ENCODE peak calls at places on chromosomes 11 and 22, in five cellular contexts. C, N, L, A and Y are unnamed samples.

GRCh38 chr11:7890417-7891179 is 40.5 kb downstream of the OR10A6 start:
- DNase-seq in C (no peak), N (no peak), L (no peak), A (no peak), Y (no peak)

GRCh38 chr11:86941077-86941870 is 13.9 kb downstream of the FZD4 start:
- DNase-seq in C (no peak), N (no peak), L (no peak), A (no peak), Y (no peak)

GRCh38 chr11:6219359-6219758 is 14.0 kb downstream of the C11orf42 start:
- DNase-seq in C (peak), N (peak), L (peak), A (no peak), Y (peak)

GRCh38 chr11:113106507-113106906 is 145.3 kb downstream of the NCAM1 start:
- DNase-seq in C (no peak), N (peak), L (peak), A (no peak), Y (peak)

GRCh38 chr22:49676783-49677494 is 150.7 kb downstream of the BRD1 start:
- DNase-seq in C (peak), N (no peak), L (no peak), A (no peak), Y (no peak)

GRCh38 chr11:6618117-6619020 is 853 bp downstream of the TPP1 start:
- DNase-seq in C (no peak), N (peak), L (peak), A (no peak), Y (no peak)

GRCh38 chr22:48105254-48105653 is 1342.8 kb downstream of the TBC1D22A start:
- DNase-seq in C (peak), N (no peak), L (no peak), A (no peak), Y (no peak)

GRCh38 chr22:38273135-38273761 is 438 bp upstream of the TMEM184B start:
- DNase-seq in C (no peak), N (no peak), L (peak), A (no peak), Y (no peak)

GRCh38 chr11:107916671-107917241 is 11.5 kb upstream of the RAB39A start:
- DNase-seq in C (no peak), N (no peak), L (peak), A (peak), Y (no peak)

GRCh38 chr22:29478326-29479276 is 1.4 kb upstream of the NEFH start:
- DNase-seq in C (no peak), N (no peak), L (no peak), A (peak), Y (no peak)

GRCh38 chr11:113951487-113951886 is 23.4 kb upstream of the HTR3A start:
- DNase-seq in C (no peak), N (no peak), L (no peak), A (no peak), Y (no peak)

GRCh38 chr11:109547356-109548027 is 125.5 kb downstream of the C11orf87 start:
- DNase-seq in C (no peak), N (peak), L (peak), A (no peak), Y (peak)

GRCh38 chr11:76695133-76695532 is 24.6 kb upstream of the LRRC32 start:
- DNase-seq in C (no peak), N (no peak), L (no peak), A (no peak), Y (no peak)

GRCh38 chr11:119228535-119229302 is 22.6 kb downstream of the CBL start:
- DNase-seq in C (peak), N (no peak), L (no peak), A (no peak), Y (no peak)

GRCh38 chr11:2771758-2772466 is 72.1 kb upstream of the KCNQ1OT1 start:
- DNase-seq in C (peak), N (no peak), L (no peak), A (peak), Y (no peak)

GRCh38 chr22:45870011-45870410 is 107.0 kb downstream of the WNT7B start:
- DNase-seq in C (peak), N (no peak), L (no peak), A (no peak), Y (no peak)

GRCh38 chr11:20068691-20069090 is 91.6 kb downstream of the DBX1 start:
- DNase-seq in C (no peak), N (no peak), L (no peak), A (no peak), Y (no peak)

GRCh38 chr11:3104051-3104714 is 47.0 kb upstream of the CARS1 start:
- DNase-seq in C (peak), N (no peak), L (no peak), A (no peak), Y (no peak)

GRCh38 chr11:45725776-45726606 is 60.6 kb upstream of the CHST1 start:
- DNase-seq in C (no peak), N (no peak), L (no peak), A (no peak), Y (no peak)

GRCh38 chr11:69674267-69674885 is 777 bp downstream of the LTO1 start:
- DNase-seq in C (no peak), N (peak), L (peak), A (no peak), Y (peak)

GRCh38 chr22:28012811-28013460 is 93.9 kb upstream of the PITPNB start:
- DNase-seq in C (no peak), N (no peak), L (no peak), A (no peak), Y (no peak)

GRCh38 chr22:42969348-42969975 is 45.5 kb downstream of the PACSIN2 start:
- DNase-seq in C (no peak), N (peak), L (peak), A (no peak), Y (peak)

GRCh38 chr11:9688716-9689511 is 25.0 kb downstream of the SWAP70 start:
- DNase-seq in C (no peak), N (peak), L (peak), A (no peak), Y (no peak)

GRCh38 chr11:3189193-3189843 is 24.2 kb upstream of the OSBPL5 start:
- DNase-seq in C (no peak), N (no peak), L (no peak), A (no peak), Y (no peak)

GRCh38 chr11:1826552-1827094 is 8.2 kb upstream of the SYT8 start:
- DNase-seq in C (no peak), N (no peak), L (peak), A (peak), Y (peak)

GRCh38 chr11:11430431-11430830 is 77.4 kb upstream of the CSNK2A3 start:
- DNase-seq in C (no peak), N (no peak), L (no peak), A (no peak), Y (no peak)

GRCh38 chr11:108069947-108070346 is 51.4 kb upstream of the ACAT1 start:
- DNase-seq in C (no peak), N (peak), L (peak), A (no peak), Y (peak)

GRCh38 chr11:134171951-134172350 is 51.8 kb downstream of the NCAPD3 start:
- DNase-seq in C (no peak), N (no peak), L (no peak), A (no peak), Y (no peak)

GRCh38 chr11:47980907-47981621 is 705 bp downstream of the PTPRJ start:
- DNase-seq in C (no peak), N (peak), L (peak), A (peak), Y (no peak)

GRCh38 chr11:10414181-10414580 is 40.9 kb upstream of the AMPD3 start:
- DNase-seq in C (no peak), N (no peak), L (no peak), A (no peak), Y (no peak)

GRCh38 chr11:114262681-114263509 is 33.3 kb upstream of the NNMT start:
- DNase-seq in C (no peak), N (peak), L (peak), A (peak), Y (no peak)

GRCh38 chr22:36144886-36145541 is 15.5 kb downstream of the APOL3 start:
- DNase-seq in C (peak), N (peak), L (peak), A (peak), Y (no peak)
- TF ChIP-seq CTCF in C (peak), N (peak), L (peak), A (no peak), Y (peak)

DNA sequence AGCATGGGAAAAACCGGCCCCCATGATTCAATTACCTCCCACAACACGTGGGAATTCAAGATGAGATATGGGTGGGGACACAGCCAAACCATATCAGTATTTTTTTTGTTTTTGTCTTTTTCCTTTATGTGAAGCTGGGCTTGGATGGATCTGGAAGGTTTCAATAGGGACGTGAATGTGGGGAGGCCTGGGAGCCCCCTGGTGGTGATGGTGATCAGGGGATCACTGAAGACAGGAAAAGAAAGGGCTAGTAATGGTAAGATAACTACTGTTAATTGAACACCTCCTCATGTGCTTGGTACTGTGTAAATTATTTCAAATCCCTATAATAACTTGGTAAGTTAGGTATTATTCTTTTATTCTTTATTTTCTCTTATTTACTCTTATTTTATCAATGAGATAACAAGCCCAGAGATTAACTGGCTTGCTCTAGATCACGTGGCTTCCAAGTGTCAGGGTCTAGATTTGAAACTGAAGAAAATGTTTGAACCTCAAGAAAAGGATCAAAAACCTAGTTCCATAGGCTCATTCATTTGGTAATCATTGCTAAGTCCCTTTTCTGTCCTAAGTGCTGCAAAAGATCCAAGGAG is 364.2 kb downstream of the TENM4 start:
- DNase-seq in C (no peak), N (no peak), L (peak), A (peak), Y (no peak)
- TF ChIP-seq CTCF in C (peak), N (peak), L (peak), A (peak), Y (peak)

DNA sequence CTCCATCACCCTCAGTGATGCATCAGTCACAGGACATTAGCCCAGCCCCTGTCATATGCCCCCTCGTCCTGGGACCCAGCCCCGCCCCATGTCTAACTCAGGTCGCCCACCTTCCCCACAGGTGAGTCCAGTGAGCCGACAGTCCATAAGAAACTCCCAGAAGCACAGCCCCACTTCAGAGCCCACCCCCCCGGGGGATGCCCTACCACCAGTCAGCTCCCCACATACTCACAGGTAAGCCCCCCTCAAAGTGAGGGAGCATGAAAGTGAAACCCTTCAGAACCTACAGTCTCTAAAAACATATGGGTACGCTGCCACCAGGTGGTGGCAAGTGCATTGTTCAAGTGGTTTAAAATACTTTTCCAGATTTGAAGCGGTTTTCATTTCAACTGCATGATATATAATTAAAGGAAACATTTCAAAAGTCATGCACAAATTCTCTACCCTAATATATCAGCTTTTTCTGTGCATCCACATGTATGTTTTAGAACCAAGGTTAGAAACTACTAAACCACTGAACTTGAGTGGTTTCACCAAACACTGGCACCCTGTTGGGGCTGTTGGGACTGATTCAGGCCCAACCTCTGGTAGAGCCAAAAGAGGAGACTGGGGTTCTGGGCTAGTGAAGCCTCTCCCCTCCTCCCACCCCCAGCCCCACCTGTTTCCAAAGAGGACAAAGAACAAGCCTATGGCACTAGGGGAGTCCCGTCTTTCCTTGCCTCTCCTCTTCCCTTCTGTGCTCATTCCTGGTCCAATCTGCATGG is 17.3 kb downstream of the EPS8L2 start:
- DNase-seq in C (no peak), N (peak), L (peak), A (no peak), Y (no peak)
- TF ChIP-seq CTCF in C (no peak), N (peak), L (peak), A (peak), Y (peak)

GRCh38 chr11:111836162-111836561 is 35.2 kb downstream of the ALG9 start:
- DNase-seq in C (no peak), N (no peak), L (peak), A (no peak), Y (no peak)

GRCh38 chr11:111837366-111837891 is 34.0 kb downstream of the ALG9 start:
- DNase-seq in C (no peak), N (no peak), L (no peak), A (no peak), Y (no peak)

GRCh38 chr11:111836766-111837165 is 34.6 kb downstream of the ALG9 start:
- DNase-seq in C (no peak), N (peak), L (peak), A (no peak), Y (no peak)

GRCh38 chr11:111834432-111835163 is 36.8 kb downstream of the ALG9 start:
- DNase-seq in C (no peak), N (no peak), L (no peak), A (no peak), Y (no peak)

GRCh38 chr11:111835665-111836064 is 35.7 kb downstream of the ALG9 start:
- DNase-seq in C (no peak), N (no peak), L (no peak), A (no peak), Y (no peak)
- TF ChIP-seq CTCF in C (no peak), N (no peak), L (no peak), A (no peak), Y (no peak)

GRCh38 chr11:132365650-132366049 is 995.2 kb downstream of the NTM start:
- DNase-seq in C (no peak), N (no peak), L (no peak), A (no peak), Y (no peak)

DNA sequence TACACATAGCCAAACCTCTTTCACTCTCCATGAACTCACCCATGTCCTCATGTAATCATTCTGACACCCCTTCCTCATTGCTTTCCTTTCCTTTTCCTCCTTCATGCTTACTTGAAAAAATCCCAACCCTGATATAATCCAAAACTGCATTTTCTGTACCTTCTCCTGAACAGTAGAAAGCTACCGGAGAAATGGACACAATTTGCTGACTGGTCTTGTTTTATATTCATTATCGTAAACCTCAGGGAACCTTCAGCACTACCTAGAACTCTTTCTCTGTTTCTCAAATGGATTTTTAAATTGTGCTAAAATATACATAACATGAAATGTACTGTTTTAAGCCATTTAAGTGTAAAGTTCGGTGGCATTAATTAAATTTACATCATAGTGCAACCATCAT is 996.9 kb downstream of the NTM start:
- DNase-seq in C (no peak), N (no peak), L (no peak), A (no peak), Y (no peak)
- TF ChIP-seq CTCF in C (no peak), N (no peak), L (no peak), A (no peak), Y (no peak)

GRCh38 chr22:23804781-23805291 is 18.1 kb downstream of the SMARCB1 start:
- DNase-seq in C (no peak), N (no peak), L (peak), A (no peak), Y (no peak)
- TF ChIP-seq CTCF in C (no peak), N (no peak), L (no peak), A (no peak), Y (no peak)

GRCh38 chr11:64312947-64313346 is 4.4 kb downstream of the TRMT112 start:
- DNase-seq in C (no peak), N (no peak), L (no peak), A (no peak), Y (no peak)

GRCh38 chr11:64317325-64317960 is at the start of gene TRMT112:
- DNase-seq in C (peak), N (peak), L (peak), A (peak), Y (peak)

GRCh38 chr11:64314805-64315561 is 2.4 kb downstream of the TRMT112 start:
- DNase-seq in C (no peak), N (no peak), L (no peak), A (no peak), Y (no peak)

GRCh38 chr11:64313491-64314145 is 3.7 kb downstream of the TRMT112 start:
- DNase-seq in C (peak), N (no peak), L (peak), A (no peak), Y (no peak)

GRCh38 chr11:64314146-64314804 is 3.1 kb downstream of the TRMT112 start:
- DNase-seq in C (no peak), N (no peak), L (no peak), A (no peak), Y (no peak)
- TF ChIP-seq CTCF in C (no peak), N (peak), L (peak), A (no peak), Y (no peak)

GRCh38 chr22:44311104-44311854 is 1.5 kb downstream of the SHISAL1 start:
- DNase-seq in C (no peak), N (no peak), L (no peak), A (no peak), Y (no peak)
- TF ChIP-seq CTCF in C (no peak), N (peak), L (no peak), A (no peak), Y (no peak)

DNA sequence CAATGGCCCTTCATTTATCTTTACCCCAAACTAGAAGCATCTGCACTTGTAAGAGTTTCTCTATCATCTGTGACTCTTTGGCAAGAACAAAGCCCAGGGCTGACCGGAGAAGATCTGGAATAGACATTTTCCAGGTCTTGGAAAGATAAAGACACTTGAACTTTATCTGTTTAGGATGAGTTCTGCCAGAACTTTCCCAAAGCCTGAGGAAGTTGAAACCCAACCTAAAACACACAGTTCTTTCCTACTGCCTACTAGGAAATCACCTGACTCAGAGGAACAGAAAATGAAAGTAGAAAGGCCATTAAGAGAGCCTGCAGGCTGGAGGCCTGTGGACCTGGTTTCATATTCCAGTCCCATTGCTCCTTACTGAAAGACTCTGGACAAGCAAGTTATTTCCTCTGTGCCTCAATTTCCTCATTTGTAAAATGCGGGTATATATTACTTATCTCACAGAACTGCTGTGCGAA is 1.4 kb downstream of the UBE2L6 start:
- DNase-seq in C (peak), N (peak), L (peak), A (no peak), Y (no peak)
- TF ChIP-seq CTCF in C (no peak), N (no peak), L (no peak), A (no peak), Y (no peak)